ENCODE peak calls at places on chromosomes 2 and 18, in four cellular contexts. One of them, this sample, is unnamed.

GRCh38 chr18:10565835-10566234 is 40.0 kb downstream of the NAPG start:
- DNase-seq in ecto neural progenitor cell: peak
- DNase-seq in posterior vena cava: no peak
- DNase-seq in stimulated activated CD8-positive, alpha-beta memory T cell treated with anti-CD3 and anti-CD28 coated beads, Interleukin-15, amount 100 ng/mL, for 4 hours: no peak
- DNase-seq in this sample: no peak

GRCh38 chr18:12492907-12493306 is 85.2 kb downstream of the PRELID3A start:
- DNase-seq in ecto neural progenitor cell: no peak
- DNase-seq in posterior vena cava: no peak
- DNase-seq in stimulated activated CD8-positive, alpha-beta memory T cell treated with anti-CD3 and anti-CD28 coated beads, Interleukin-15, amount 100 ng/mL, for 4 hours: no peak
- DNase-seq in this sample: no peak

GRCh38 chr18:48837676-48838075 is 113.1 kb downstream of the SMAD7 start:
- DNase-seq in ecto neural progenitor cell: no peak
- DNase-seq in posterior vena cava: no peak
- DNase-seq in stimulated activated CD8-positive, alpha-beta memory T cell treated with anti-CD3 and anti-CD28 coated beads, Interleukin-15, amount 100 ng/mL, for 4 hours: no peak
- DNase-seq in this sample: no peak

GRCh38 chr2:44169155-44169898 is 652 bp downstream of the PPM1B start:
- DNase-seq in ecto neural progenitor cell: no peak
- DNase-seq in posterior vena cava: peak
- DNase-seq in stimulated activated CD8-positive, alpha-beta memory T cell treated with anti-CD3 and anti-CD28 coated beads, Interleukin-15, amount 100 ng/mL, for 4 hours: peak
- DNase-seq in this sample: no peak

GRCh38 chr18:63575680-63576079 is 11.5 kb upstream of the SERPINB13 start:
- DNase-seq in ecto neural progenitor cell: no peak
- DNase-seq in posterior vena cava: no peak
- DNase-seq in stimulated activated CD8-positive, alpha-beta memory T cell treated with anti-CD3 and anti-CD28 coated beads, Interleukin-15, amount 100 ng/mL, for 4 hours: no peak
- DNase-seq in this sample: no peak

GRCh38 chr2:217399288-217399687 is 539.4 kb upstream of the TNP1 start:
- DNase-seq in ecto neural progenitor cell: no peak
- DNase-seq in posterior vena cava: no peak
- DNase-seq in stimulated activated CD8-positive, alpha-beta memory T cell treated with anti-CD3 and anti-CD28 coated beads, Interleukin-15, amount 100 ng/mL, for 4 hours: no peak
- DNase-seq in this sample: no peak

GRCh38 chr2:165573534-165574461 is 104.3 kb downstream of the CSRNP3 start:
- DNase-seq in ecto neural progenitor cell: peak
- DNase-seq in posterior vena cava: no peak
- DNase-seq in stimulated activated CD8-positive, alpha-beta memory T cell treated with anti-CD3 and anti-CD28 coated beads, Interleukin-15, amount 100 ng/mL, for 4 hours: no peak
- DNase-seq in this sample: no peak

GRCh38 chr2:225889452-225889851 is 489.9 kb downstream of the NYAP2 start:
- DNase-seq in ecto neural progenitor cell: no peak
- DNase-seq in posterior vena cava: no peak
- DNase-seq in stimulated activated CD8-positive, alpha-beta memory T cell treated with anti-CD3 and anti-CD28 coated beads, Interleukin-15, amount 100 ng/mL, for 4 hours: no peak
- DNase-seq in this sample: no peak

GRCh38 chr2:65662654-65663432 is 230.4 kb upstream of the SPRED2 start:
- DNase-seq in ecto neural progenitor cell: no peak
- DNase-seq in posterior vena cava: no peak
- DNase-seq in stimulated activated CD8-positive, alpha-beta memory T cell treated with anti-CD3 and anti-CD28 coated beads, Interleukin-15, amount 100 ng/mL, for 4 hours: no peak
- DNase-seq in this sample: no peak

GRCh38 chr2:7209776-7210555 is 292.8 kb downstream of the RNF144A start:
- DNase-seq in ecto neural progenitor cell: no peak
- DNase-seq in posterior vena cava: no peak
- DNase-seq in stimulated activated CD8-positive, alpha-beta memory T cell treated with anti-CD3 and anti-CD28 coated beads, Interleukin-15, amount 100 ng/mL, for 4 hours: no peak
- DNase-seq in this sample: no peak

This sample was measured in stimulated activated CD4-positive, alpha-beta T cell treated with anti-CD3 and anti-CD28 coated beads, Interleukin-15, amount 100 ng/mL, for 1 hour.